ENCODE peak calls at places on chromosomes 1 and 21, in ten cellular contexts. T, J, F, K, E, M, V, L, A and H are unnamed samples.

GRCh38 chr1:31771891-31772668 is 7.9 kb upstream of the ADGRB2 start:
- DNase-seq in E (no peak), A (no peak), F (no peak), M (no peak), L (no peak), T (no peak), J (peak), V (no peak), K (no peak), H (no peak)

GRCh38 chr1:40049745-40050144 is 9.2 kb downstream of the CAP1 start:
- DNase-seq in J (no peak), T (no peak), A (no peak), E (no peak), L (no peak), V (no peak), F (no peak), K (peak), M (no peak), H (no peak)

GRCh38 chr21:35738342-35738961 is 321.9 kb downstream of the SETD4 start:
- DNase-seq in L (no peak), V (no peak), M (no peak), J (no peak), A (no peak), K (peak), E (no peak), F (no peak), T (no peak), H (no peak)

GRCh38 chr1:83889707-83890106 is 109.2 kb downstream of the TTLL7 start:
- DNase-seq in K (peak), T (no peak), F (no peak), V (no peak), M (no peak), E (no peak), A (no peak), J (no peak), L (no peak), H (no peak)

GRCh38 chr1:53740621-53741105 is 1.7 kb upstream of the GLIS1 start:
- DNase-seq in L (no peak), K (peak), M (no peak), F (no peak), E (no peak), A (no peak), J (no peak), T (no peak), V (no peak), H (no peak)

GRCh38 chr1:172766462-172766861 is 107.6 kb downstream of the FASLG start:
- DNase-seq in F (no peak), J (no peak), E (no peak), V (no peak), M (no peak), A (no peak), T (no peak), L (peak), K (no peak), H (no peak)

GRCh38 chr1:89198500-89199072 is at the start of gene GBP4:
- DNase-seq in T (no peak), J (no peak), M (peak), V (no peak), L (peak), E (peak), A (peak), F (no peak), K (no peak), H (no peak)

GRCh38 chr1:151993734-151994496 is at the start of gene S100A10:
- DNase-seq in L (peak), T (no peak), M (peak), F (peak), J (peak), K (peak), V (peak), E (peak), A (peak), H (no peak)

GRCh38 chr21:16291296-16291695 is 561.5 kb downstream of the USP25 start:
- DNase-seq in M (no peak), K (no peak), J (no peak), T (no peak), F (no peak), V (no peak), L (no peak), A (no peak), E (no peak), H (no peak)

GRCh38 chr1:43466403-43466802 is 12.7 kb upstream of the HYI start:
- DNase-seq in M (no peak), F (no peak), T (no peak), V (no peak), E (no peak), J (no peak), K (peak), A (no peak), L (no peak), H (no peak)

GRCh38 chr1:208243851-208244583 is at the start of gene PLXNA2:
- DNase-seq in A (peak), F (peak), M (peak), K (peak), L (peak), T (peak), E (peak), J (no peak), V (peak), H (peak)

GRCh38 chr1:168386949-168387586 is 106.4 kb downstream of the TBX19 start:
- DNase-seq in E (peak), L (peak), M (peak), K (peak), J (peak), T (peak), A (peak), V (no peak), F (no peak), H (no peak)